ENCODE peak calls at places on chromosome 6, in five cellular contexts. K, F, T, I and Q are unnamed samples.

GRCh38 chr6:163369628-163370365 is 44.7 kb upstream of the QKI start:
- DNase-seq in K (no peak), F (no peak), T (no peak), I (no peak), Q (no peak)

GRCh38 chr6:116877743-116878142 is 701 bp downstream of the RFX6 start:
- DNase-seq in K (no peak), F (no peak), T (no peak), I (no peak), Q (no peak)

GRCh38 chr6:70673601-70674000 is 5.9 kb downstream of the SMAP1 start:
- DNase-seq in K (no peak), F (no peak), T (no peak), I (no peak), Q (no peak)

GRCh38 chr6:157281570-157281969 is 41.7 kb downstream of the TMEM242 start:
- DNase-seq in K (no peak), F (peak), T (no peak), I (no peak), Q (no peak)

GRCh38 chr6:91149914-91150674 is 563.2 kb upstream of the MAP3K7 start:
- DNase-seq in K (no peak), F (no peak), T (no peak), I (no peak), Q (no peak)

GRCh38 chr6:169604076-169604475 is 97.8 kb downstream of the WDR27 start:
- DNase-seq in K (no peak), F (no peak), T (no peak), I (no peak), Q (no peak)

GRCh38 chr6:132199343-132199742 is 201.9 kb downstream of the MOXD1 start:
- DNase-seq in K (no peak), F (no peak), T (no peak), I (no peak), Q (no peak)

GRCh38 chr6:148973809-148974208 is 227.0 kb downstream of the UST start:
- DNase-seq in K (no peak), F (no peak), T (no peak), I (peak), Q (peak)

GRCh38 chr6:149166747-149167146 is 150.8 kb upstream of the TAB2 start:
- DNase-seq in K (no peak), F (no peak), T (no peak), I (no peak), Q (no peak)

GRCh38 chr6:113182370-113183141 is 674.6 kb upstream of the MARCKS start:
- DNase-seq in K (no peak), F (no peak), T (no peak), I (peak), Q (peak)

GRCh38 chr6:3068329-3069223 is at the start of gene RIPK1:
- DNase-seq in K (peak), F (peak), T (peak), I (peak), Q (peak)

GRCh38 chr6:111950661-111951426 is 77.6 kb upstream of the FYN start:
- DNase-seq in K (no peak), F (no peak), T (no peak), I (peak), Q (no peak)

GRCh38 chr6:21131406-21131805 is 462.1 kb upstream of the SOX4 start:
- DNase-seq in K (no peak), F (no peak), T (no peak), I (no peak), Q (no peak)

GRCh38 chr6:43781941-43782704 is 12.1 kb downstream of the VEGFA start:
- DNase-seq in K (no peak), F (no peak), T (no peak), I (no peak), Q (peak)

GRCh38 chr6:134003542-134003951 is 48.9 kb downstream of the SLC2A12 start:
- DNase-seq in K (no peak), F (no peak), T (no peak), I (peak), Q (no peak)

GRCh38 chr6:46583081-46583480 is 69.5 kb downstream of the CYP39A1 start:
- DNase-seq in K (no peak), F (no peak), T (no peak), I (no peak), Q (no peak)

GRCh38 chr6:169371344-169372144 is 117.9 kb upstream of the THBS2 start:
- DNase-seq in K (no peak), F (peak), T (no peak), I (peak), Q (peak)

GRCh38 chr6:3386374-3386857 is 70.4 kb downstream of the SLC22A23 start:
- DNase-seq in K (no peak), F (no peak), T (no peak), I (no peak), Q (no peak)

GRCh38 chr6:73653571-73654424 is at the start of gene SLC17A5:
- DNase-seq in K (peak), F (peak), T (peak), I (peak), Q (peak)

GRCh38 chr6:1399085-1399780 is 9.9 kb downstream of the FOXF2 start:
- DNase-seq in K (no peak), F (no peak), T (no peak), I (no peak), Q (no peak)

GRCh38 chr6:7731289-7731688 is 5.4 kb downstream of the BMP6 start:
- DNase-seq in K (no peak), F (no peak), T (no peak), I (no peak), Q (no peak)

GRCh38 chr6:155419161-155419560 is 36.5 kb downstream of the NOX3 start:
- DNase-seq in K (no peak), F (no peak), T (no peak), I (no peak), Q (no peak)

GRCh38 chr6:150717419-150717818 is 117.7 kb downstream of the PLEKHG1 start:
- DNase-seq in K (no peak), F (peak), T (no peak), I (peak), Q (peak)

GRCh38 chr6:143401060-143401426 is 49.5 kb downstream of the ADAT2 start:
- DNase-seq in K (no peak), F (no peak), T (no peak), I (no peak), Q (no peak)

GRCh38 chr6:16403831-16404230 is 165.4 kb downstream of the GMPR start:
- DNase-seq in K (no peak), F (no peak), T (no peak), I (no peak), Q (no peak)

GRCh38 chr6:3920321-3920720 is 71.1 kb downstream of the FAM50B start:
- DNase-seq in K (no peak), F (no peak), T (no peak), I (no peak), Q (no peak)

GRCh38 chr6:31079656-31080261 is 32.6 kb downstream of the C6orf15 start:
- DNase-seq in K (peak), F (peak), T (peak), I (peak), Q (peak)

GRCh38 chr6:3403244-3404154 is 53.4 kb downstream of the SLC22A23 start:
- DNase-seq in K (no peak), F (no peak), T (no peak), I (no peak), Q (peak)

GRCh38 chr6:83258517-83258916 is 65.4 kb downstream of the RWDD2A start:
- DNase-seq in K (no peak), F (no peak), T (no peak), I (no peak), Q (no peak)

GRCh38 chr6:148997863-148998262 is 251.0 kb downstream of the UST start:
- DNase-seq in K (no peak), F (no peak), T (no peak), I (no peak), Q (no peak)

GRCh38 chr6:79570129-79570801 is 33.0 kb upstream of the LCA5 start:
- DNase-seq in K (no peak), F (peak), T (no peak), I (peak), Q (peak)

GRCh38 chr6:144310761-144311160 is 25.6 kb downstream of the UTRN start:
- DNase-seq in K (no peak), F (no peak), T (no peak), I (no peak), Q (no peak)

GRCh38 chr6:139568956-139569538 is 194.6 kb upstream of the CITED2 start:
- DNase-seq in K (no peak), F (no peak), T (no peak), I (no peak), Q (no peak)

GRCh38 chr6:41577865-41578713 is 31.9 kb downstream of the FOXP4 start:
- DNase-seq in K (no peak), F (no peak), T (no peak), I (peak), Q (peak)

GRCh38 chr6:63745784-63746183 is 110.2 kb downstream of the PHF3 start:
- DNase-seq in K (no peak), F (no peak), T (no peak), I (no peak), Q (no peak)

GRCh38 chr6:97275809-97276208 is 7.2 kb downstream of the MMS22L start:
- DNase-seq in K (no peak), F (no peak), T (no peak), I (no peak), Q (no peak)

GRCh38 chr6:150119256-150119655 is 23.6 kb upstream of the PPP1R14C start:
- DNase-seq in K (no peak), F (no peak), T (no peak), I (peak), Q (peak)

GRCh38 chr6:21856844-21857243 is 263.3 kb downstream of the SOX4 start:
- DNase-seq in K (no peak), F (no peak), T (no peak), I (no peak), Q (no peak)

GRCh38 chr6:28488916-28489365 is 26.7 kb downstream of the GPX6 start:
- DNase-seq in K (no peak), F (peak), T (peak), I (no peak), Q (no peak)

GRCh38 chr6:470901-471448 is 79.4 kb downstream of the IRF4 start:
- DNase-seq in K (no peak), F (no peak), T (no peak), I (no peak), Q (no peak)